ENCODE peak calls at places on chromosomes 11 and 22, in nine cellular contexts. One of them, this sample, is unnamed.

GRCh38 chr11:7512525-7513209 is 1.1 kb upstream of the PPFIBP2 start:
- DNase-seq in adipocyte: no peak
- DNase-seq in heart right ventricle: peak; percentile 82
- DNase-seq in body of pancreas: peak; percentile 76
- DNase-seq in heart left ventricle: peak; percentile 91
- DNase-seq in tibial artery: peak; percentile 91
- DNase-seq in brain microvascular endothelial cell: no peak
- DNase-seq in K562: peak; percentile 10
- DNase-seq in small intestine: peak; percentile 63
- DNase-seq in this sample: no peak

GRCh38 chr11:130798280-130798679 is 118.0 kb downstream of the SNX19 start:
- DNase-seq in brain microvascular endothelial cell: peak; percentile 96
- DNase-seq in tibial artery: no peak
- DNase-seq in heart right ventricle: no peak
- DNase-seq in adipocyte: peak; percentile 57
- DNase-seq in body of pancreas: no peak
- DNase-seq in K562: no peak
- DNase-seq in small intestine: no peak
- DNase-seq in heart left ventricle: no peak
- DNase-seq in this sample: peak; percentile 91

GRCh38 chr11:57474017-57474750 is 13.9 kb downstream of the RTN4RL2 start:
- DNase-seq in heart left ventricle: no peak
- DNase-seq in brain microvascular endothelial cell: no peak
- DNase-seq in tibial artery: no peak
- DNase-seq in K562: peak; percentile 35
- DNase-seq in small intestine: no peak
- DNase-seq in body of pancreas: no peak
- DNase-seq in heart right ventricle: no peak
- DNase-seq in adipocyte: no peak
- DNase-seq in this sample: no peak

GRCh38 chr22:48908547-48908946 is 919.1 kb downstream of the BRD1 start:
- DNase-seq in K562: no peak
- DNase-seq in brain microvascular endothelial cell: no peak
- DNase-seq in heart left ventricle: no peak
- DNase-seq in body of pancreas: no peak
- DNase-seq in tibial artery: no peak
- DNase-seq in small intestine: no peak
- DNase-seq in heart right ventricle: no peak
- DNase-seq in adipocyte: no peak
- DNase-seq in this sample: no peak

GRCh38 chr22:40224702-40225101 is 47.0 kb downstream of the TNRC6B start:
- DNase-seq in K562: no peak
- DNase-seq in small intestine: no peak
- DNase-seq in tibial artery: no peak
- DNase-seq in adipocyte: no peak
- DNase-seq in heart left ventricle: no peak
- DNase-seq in brain microvascular endothelial cell: no peak
- DNase-seq in body of pancreas: no peak
- DNase-seq in heart right ventricle: no peak
- DNase-seq in this sample: no peak

GRCh38 chr11:20008190-20008801 is 152.0 kb downstream of the DBX1 start:
- DNase-seq in K562: no peak
- DNase-seq in body of pancreas: no peak
- DNase-seq in heart right ventricle: no peak
- DNase-seq in brain microvascular endothelial cell: no peak
- DNase-seq in adipocyte: no peak
- DNase-seq in small intestine: no peak
- DNase-seq in heart left ventricle: no peak
- DNase-seq in tibial artery: no peak
- DNase-seq in this sample: no peak

GRCh38 chr11:118436639-118437045 is 350 bp downstream of the KMT2A start:
- DNase-seq in heart right ventricle: peak; percentile 37
- DNase-seq in body of pancreas: no peak
- DNase-seq in small intestine: no peak
- DNase-seq in brain microvascular endothelial cell: no peak
- DNase-seq in tibial artery: peak; percentile 21
- DNase-seq in heart left ventricle: peak; percentile 34
- DNase-seq in K562: peak; percentile 43
- DNase-seq in adipocyte: no peak
- DNase-seq in this sample: no peak

GRCh38 chr11:32438883-32439487 is 3.6 kb upstream of the WT1 start:
- DNase-seq in body of pancreas: no peak
- DNase-seq in K562: no peak
- DNase-seq in brain microvascular endothelial cell: no peak
- DNase-seq in small intestine: no peak
- DNase-seq in heart left ventricle: no peak
- DNase-seq in tibial artery: no peak
- DNase-seq in heart right ventricle: no peak
- DNase-seq in adipocyte: no peak
- DNase-seq in this sample: no peak

GRCh38 chr11:36258730-36259360 is 30.4 kb downstream of the COMMD9 start:
- DNase-seq in brain microvascular endothelial cell: peak; percentile 69
- DNase-seq in adipocyte: peak; percentile 75
- DNase-seq in body of pancreas: peak; percentile 62
- DNase-seq in tibial artery: peak; percentile 51
- DNase-seq in heart left ventricle: peak; percentile 67
- DNase-seq in heart right ventricle: peak; percentile 31
- DNase-seq in K562: peak; percentile 64
- DNase-seq in small intestine: peak; percentile 39
- DNase-seq in this sample: no peak

GRCh38 chr11:2036863-2037486 is 39.3 kb upstream of the H19 start:
- DNase-seq in tibial artery: no peak
- DNase-seq in heart right ventricle: no peak
- DNase-seq in body of pancreas: no peak
- DNase-seq in small intestine: no peak
- DNase-seq in heart left ventricle: no peak
- DNase-seq in adipocyte: no peak
- DNase-seq in brain microvascular endothelial cell: no peak
- DNase-seq in K562: no peak
- DNase-seq in this sample: no peak

GRCh38 chr22:36386900-36387663 is 685 bp downstream of the MYH9 start:
- DNase-seq in K562: peak; percentile 57
- DNase-seq in body of pancreas: peak; percentile 71
- DNase-seq in heart right ventricle: peak; percentile 78
- DNase-seq in small intestine: peak; percentile 87
- DNase-seq in tibial artery: peak; percentile 67
- DNase-seq in brain microvascular endothelial cell: no peak
- DNase-seq in adipocyte: peak; percentile 66
- DNase-seq in heart left ventricle: peak; percentile 80
- DNase-seq in this sample: no peak

GRCh38 chr11:64722141-64723050 is 601 bp downstream of the NRXN2 start:
- DNase-seq in body of pancreas: no peak
- DNase-seq in small intestine: no peak
- DNase-seq in K562: no peak
- DNase-seq in heart right ventricle: no peak
- DNase-seq in tibial artery: no peak
- DNase-seq in heart left ventricle: no peak
- DNase-seq in adipocyte: no peak
- DNase-seq in brain microvascular endothelial cell: no peak
- DNase-seq in this sample: no peak

GRCh38 chr11:78424334-78425270 is 7.0 kb upstream of the GAB2 start:
- DNase-seq in small intestine: no peak
- DNase-seq in body of pancreas: no peak
- DNase-seq in K562: peak; percentile 55
- DNase-seq in brain microvascular endothelial cell: no peak
- DNase-seq in tibial artery: no peak
- DNase-seq in heart right ventricle: no peak
- DNase-seq in heart left ventricle: no peak
- DNase-seq in adipocyte: peak; percentile 81
- DNase-seq in this sample: no peak

GRCh38 chr11:2521081-2521480 is 76.3 kb downstream of the KCNQ1 start:
- DNase-seq in K562: no peak
- DNase-seq in body of pancreas: peak; percentile 2
- DNase-seq in heart right ventricle: peak; percentile 12
- DNase-seq in small intestine: no peak
- DNase-seq in tibial artery: peak; percentile 7
- DNase-seq in adipocyte: no peak
- DNase-seq in brain microvascular endothelial cell: no peak
- DNase-seq in heart left ventricle: peak; percentile 9
- DNase-seq in this sample: no peak

GRCh38 chr22:40594924-40595323 is 41.6 kb downstream of the MRTFA start:
- DNase-seq in heart left ventricle: no peak
- DNase-seq in small intestine: no peak
- DNase-seq in brain microvascular endothelial cell: no peak
- DNase-seq in body of pancreas: no peak
- DNase-seq in tibial artery: no peak
- DNase-seq in K562: no peak
- DNase-seq in adipocyte: no peak
- DNase-seq in heart right ventricle: no peak
- DNase-seq in this sample: no peak

GRCh38 chr11:766941-767210 is 10.4 kb downstream of the GATD1 start:
- DNase-seq in body of pancreas: no peak
- DNase-seq in heart left ventricle: no peak
- DNase-seq in adipocyte: no peak
- DNase-seq in brain microvascular endothelial cell: no peak
- DNase-seq in small intestine: no peak
- DNase-seq in K562: no peak
- DNase-seq in tibial artery: no peak
- DNase-seq in heart right ventricle: no peak
- DNase-seq in this sample: no peak

GRCh38 chr11:765802-766091 is 11.5 kb downstream of the GATD1 start:
- DNase-seq in K562: no peak
- DNase-seq in brain microvascular endothelial cell: no peak
- DNase-seq in adipocyte: no peak
- DNase-seq in body of pancreas: no peak
- DNase-seq in heart right ventricle: no peak
- DNase-seq in heart left ventricle: no peak
- DNase-seq in tibial artery: no peak
- DNase-seq in small intestine: no peak
- DNase-seq in this sample: no peak

GRCh38 chr11:765025-765801 is 12.1 kb downstream of the GATD1 start:
- DNase-seq in tibial artery: no peak
- DNase-seq in body of pancreas: peak; percentile 75
- DNase-seq in adipocyte: peak; percentile 54
- DNase-seq in small intestine: peak; percentile 54
- DNase-seq in heart right ventricle: peak; percentile 54
- DNase-seq in heart left ventricle: no peak
- DNase-seq in K562: peak; percentile 64
- DNase-seq in brain microvascular endothelial cell: peak; percentile 36
- DNase-seq in this sample: no peak

GRCh38 chr11:766106-766940 is 11.0 kb downstream of the GATD1 start:
- DNase-seq in small intestine: no peak
- DNase-seq in tibial artery: no peak
- DNase-seq in heart left ventricle: no peak
- DNase-seq in body of pancreas: no peak
- DNase-seq in adipocyte: no peak
- DNase-seq in heart right ventricle: no peak
- DNase-seq in K562: no peak
- DNase-seq in brain microvascular endothelial cell: no peak
- DNase-seq in this sample: no peak

GRCh38 chr11:767238-767637 is 10.0 kb downstream of the GATD1 start:
- DNase-seq in adipocyte: no peak
- DNase-seq in K562: no peak
- DNase-seq in small intestine: no peak
- DNase-seq in tibial artery: no peak
- DNase-seq in body of pancreas: no peak
- DNase-seq in heart left ventricle: no peak
- DNase-seq in heart right ventricle: no peak
- DNase-seq in brain microvascular endothelial cell: no peak
- DNase-seq in this sample: no peak
- H3K36me3 ChIP-seq in adipocyte: peaks cover 73% of the 10 kb centered on the region
- H3K36me3 ChIP-seq in K562: peaks cover 81% of the 10 kb centered on the region
- H3K36me3 ChIP-seq in small intestine: peaks cover 15% of the 10 kb centered on the region
- H3K36me3 ChIP-seq in tibial artery: peaks cover 18% of the 10 kb centered on the region
- H3K36me3 ChIP-seq in body of pancreas: peaks cover 15% of the 10 kb centered on the region
- H3K36me3 ChIP-seq in heart left ventricle: peaks cover 69% of the 10 kb centered on the region
- H3K36me3 ChIP-seq in heart right ventricle: peaks cover 17% of the 10 kb centered on the region
- H3K36me3 ChIP-seq in brain microvascular endothelial cell: peaks cover 74% of the 10 kb centered on the region
- H3K36me3 ChIP-seq in this sample: peaks cover 39% of the 10 kb centered on the region

DNA sequence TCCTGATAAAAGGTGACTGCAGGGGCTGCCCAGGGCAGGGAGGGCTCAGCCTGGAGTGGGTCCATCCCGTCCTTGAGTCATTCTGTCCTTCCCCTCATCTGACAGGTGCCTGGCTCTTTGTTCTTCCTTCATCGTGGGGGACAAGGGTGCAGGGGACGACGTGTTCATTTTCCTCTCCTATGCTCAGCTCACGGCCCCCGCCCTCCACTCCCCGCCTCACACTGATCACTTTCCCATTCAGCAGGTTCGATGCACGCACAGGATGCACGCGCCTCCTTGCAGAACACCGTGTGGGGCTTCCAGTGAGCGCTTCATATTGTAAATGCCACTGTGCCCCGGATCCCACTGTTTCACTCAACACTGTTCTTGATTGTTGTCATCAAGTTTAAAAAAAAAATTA is 32.7 kb upstream of the SHANK2 start:
- DNase-seq in heart left ventricle: no peak
- DNase-seq in tibial artery: no peak
- DNase-seq in brain microvascular endothelial cell: no peak
- DNase-seq in K562: no peak
- DNase-seq in heart right ventricle: no peak
- DNase-seq in body of pancreas: no peak
- DNase-seq in adipocyte: no peak
- DNase-seq in small intestine: no peak
- DNase-seq in this sample: no peak
- H3K27me3 ChIP-seq in heart left ventricle: no peaks in the 10 kb centered on the region
- H3K27me3 ChIP-seq in tibial artery: peaks cover 36% of the 10 kb centered on the region
- H3K27me3 ChIP-seq in brain microvascular endothelial cell: peaks cover 11% of the 10 kb centered on the region
- H3K27me3 ChIP-seq in K562: peaks cover 42% of the 10 kb centered on the region
- H3K27me3 ChIP-seq in heart right ventricle: peaks cover 17% of the 10 kb centered on the region
- H3K27me3 ChIP-seq in body of pancreas: no peaks in the 10 kb centered on the region
- H3K27me3 ChIP-seq in adipocyte: peaks cover 15% of the 10 kb centered on the region
- H3K27me3 ChIP-seq in small intestine: no peaks in the 10 kb centered on the region
- H3K27me3 ChIP-seq in this sample: peaks cover 7% of the 10 kb centered on the region

DNA sequence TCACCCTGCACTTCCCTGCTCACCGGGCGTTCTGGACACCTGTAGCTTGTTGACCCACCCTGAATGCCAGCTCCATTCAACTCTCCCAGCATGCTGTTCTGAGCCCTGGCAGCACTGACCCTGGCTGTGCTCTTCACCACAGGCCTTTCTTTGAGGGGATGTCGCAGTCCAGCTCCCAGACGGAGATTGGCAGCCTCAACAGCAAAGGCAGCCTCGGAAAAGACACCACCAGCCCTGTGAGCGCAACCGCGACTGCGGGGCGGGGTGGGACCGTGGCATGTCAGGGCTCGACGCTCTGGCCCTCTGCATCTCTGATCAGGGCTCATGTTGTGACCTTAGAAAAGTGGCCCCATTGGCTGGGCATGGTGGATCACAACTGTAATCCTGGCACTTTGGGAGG is 47.4 kb upstream of the RAB1B start:
- DNase-seq in K562: no peak
- DNase-seq in brain microvascular endothelial cell: no peak
- DNase-seq in heart left ventricle: no peak
- DNase-seq in tibial artery: peak; percentile 10
- DNase-seq in body of pancreas: no peak
- DNase-seq in small intestine: no peak
- DNase-seq in heart right ventricle: no peak
- DNase-seq in adipocyte: no peak
- DNase-seq in this sample: no peak
- H3K36me3 ChIP-seq in K562: peaks cover 56% of the 10 kb centered on the region
- H3K36me3 ChIP-seq in brain microvascular endothelial cell: peaks cover 71% of the 10 kb centered on the region
- H3K36me3 ChIP-seq in heart left ventricle: peaks cover 75% of the 10 kb centered on the region
- H3K36me3 ChIP-seq in tibial artery: peaks cover 34% of the 10 kb centered on the region
- H3K36me3 ChIP-seq in body of pancreas: peaks cover 11% of the 10 kb centered on the region
- H3K36me3 ChIP-seq in small intestine: peaks cover 13% of the 10 kb centered on the region
- H3K36me3 ChIP-seq in heart right ventricle: peaks cover 26% of the 10 kb centered on the region
- H3K36me3 ChIP-seq in adipocyte: peaks cover 53% of the 10 kb centered on the region
- H3K36me3 ChIP-seq in this sample: peaks cover 24% of the 10 kb centered on the region

DNA sequence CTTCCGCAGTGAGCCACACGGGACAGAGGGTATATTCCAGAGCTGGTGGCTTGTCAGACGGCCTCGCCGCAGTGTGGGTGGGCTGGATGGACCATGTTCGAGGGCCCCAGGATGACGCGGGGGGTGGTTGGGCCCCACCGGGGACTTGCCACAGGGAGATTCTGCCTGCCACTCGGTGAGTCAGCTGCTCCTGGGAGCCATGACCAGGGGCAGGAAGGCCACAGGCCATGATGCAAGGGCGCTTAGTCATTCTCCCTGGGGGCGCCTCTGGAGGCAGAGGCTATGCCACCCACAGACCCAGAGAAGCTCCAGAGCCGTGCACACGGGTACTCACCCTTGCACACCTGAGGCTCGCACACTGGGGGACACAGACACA is 8.1 kb downstream of the ALX4 start:
- DNase-seq in small intestine: no peak
- DNase-seq in adipocyte: peak; percentile 68
- DNase-seq in K562: peak; percentile 33
- DNase-seq in tibial artery: no peak
- DNase-seq in body of pancreas: no peak
- DNase-seq in heart right ventricle: no peak
- DNase-seq in heart left ventricle: no peak
- DNase-seq in brain microvascular endothelial cell: peak; percentile 8
- DNase-seq in this sample: no peak
- H3K27me3 ChIP-seq in small intestine: peaks cover 44% of the 10 kb centered on the region
- H3K27me3 ChIP-seq in adipocyte: peaks cover 49% of the 10 kb centered on the region
- H3K27me3 ChIP-seq in K562: peaks cover 76% of the 10 kb centered on the region
- H3K27me3 ChIP-seq in tibial artery: peaks cover 61% of the 10 kb centered on the region
- H3K27me3 ChIP-seq in body of pancreas: no peaks in the 10 kb centered on the region
- H3K27me3 ChIP-seq in heart right ventricle: peaks cover 64% of the 10 kb centered on the region
- H3K27me3 ChIP-seq in heart left ventricle: peaks cover 62% of the 10 kb centered on the region
- H3K27me3 ChIP-seq in brain microvascular endothelial cell: peaks cover 56% of the 10 kb centered on the region
- H3K27me3 ChIP-seq in this sample: peaks cover 4% of the 10 kb centered on the region